ENCODE peak calls at places on chromosome 1, in five cellular contexts. O is WTC11, K is AG04449, R is heart left ventricle, Z is breast epithelium. H is an unnamed sample.

GRCh38 chr1:3772715-3773571 is at the start of gene SMIM1:
- DNase-seq in O (no peak), K (no peak), R (no peak), Z (no peak), H (peak; percentile 64)

GRCh38 chr1:87167855-87168630 is 160.6 kb upstream of the LMO4 start:
- DNase-seq in O (no peak), K (no peak), R (no peak), Z (no peak), H (no peak)

GRCh38 chr1:41516168-41516961 is 31.9 kb upstream of the EDN2 start:
- DNase-seq in O (peak; percentile 90), K (no peak), R (peak; percentile 94), Z (peak; percentile 91), H (peak; percentile 94)

GRCh38 chr1:231274119-231274825 is 33.3 kb downstream of the GNPAT start:
- DNase-seq in O (no peak), K (no peak), R (no peak), Z (no peak), H (no peak)

GRCh38 chr1:40049745-40050144 is 9.2 kb downstream of the CAP1 start:
- DNase-seq in O (no peak), K (no peak), R (no peak), Z (no peak), H (no peak)

GRCh38 chr1:54407957-54408700 is 1.9 kb upstream of the SSBP3 start:
- DNase-seq in O (no peak), K (peak; percentile 65), R (no peak), Z (no peak), H (no peak)

GRCh38 chr1:240055978-240056772 is 35.5 kb upstream of the FMN2 start:
- DNase-seq in O (no peak), K (no peak), R (no peak), Z (no peak), H (no peak)

GRCh38 chr1:20125091-20125490 is 5.8 kb upstream of the PLA2G2D start:
- DNase-seq in O (no peak), K (no peak), R (no peak), Z (no peak), H (no peak)

GRCh38 chr1:9281907-9282306 is 10.8 kb upstream of the SPSB1 start:
- DNase-seq in O (no peak), K (no peak), R (peak; percentile 42), Z (no peak), H (peak; percentile 35)

GRCh38 chr1:44010935-44011610 is 19.7 kb downstream of the CCDC24 start:
- DNase-seq in O (no peak), K (no peak), R (no peak), Z (no peak), H (no peak)

GRCh38 chr1:181103404-181103803 is 14.9 kb downstream of the IER5 start:
- DNase-seq in O (no peak), K (no peak), R (no peak), Z (no peak), H (no peak)

GRCh38 chr1:185284106-185284505 is 32.9 kb downstream of the IVNS1ABP start:
- DNase-seq in O (no peak), K (no peak), R (no peak), Z (no peak), H (no peak)

GRCh38 chr1:217921126-217921900 is 290.2 kb downstream of the SPATA17 start:
- DNase-seq in O (no peak), K (no peak), R (no peak), Z (no peak), H (no peak)

GRCh38 chr1:217919683-217920502 is 288.7 kb downstream of the SPATA17 start:
- DNase-seq in O (no peak), K (no peak), R (no peak), Z (no peak), H (no peak)

GRCh38 chr1:217911908-217912307 is 280.8 kb downstream of the SPATA17 start:
- DNase-seq in O (peak; percentile 54), K (no peak), R (no peak), Z (no peak), H (no peak)

GRCh38 chr1:217917277-217917887 is 286.2 kb downstream of the SPATA17 start:
- DNase-seq in O (no peak), K (no peak), R (no peak), Z (no peak), H (peak; percentile 5)
- TF ChIP-seq CTCF in O (no peak), K (no peak), R (no peak), Z (no peak), H (no peak)

DNA sequence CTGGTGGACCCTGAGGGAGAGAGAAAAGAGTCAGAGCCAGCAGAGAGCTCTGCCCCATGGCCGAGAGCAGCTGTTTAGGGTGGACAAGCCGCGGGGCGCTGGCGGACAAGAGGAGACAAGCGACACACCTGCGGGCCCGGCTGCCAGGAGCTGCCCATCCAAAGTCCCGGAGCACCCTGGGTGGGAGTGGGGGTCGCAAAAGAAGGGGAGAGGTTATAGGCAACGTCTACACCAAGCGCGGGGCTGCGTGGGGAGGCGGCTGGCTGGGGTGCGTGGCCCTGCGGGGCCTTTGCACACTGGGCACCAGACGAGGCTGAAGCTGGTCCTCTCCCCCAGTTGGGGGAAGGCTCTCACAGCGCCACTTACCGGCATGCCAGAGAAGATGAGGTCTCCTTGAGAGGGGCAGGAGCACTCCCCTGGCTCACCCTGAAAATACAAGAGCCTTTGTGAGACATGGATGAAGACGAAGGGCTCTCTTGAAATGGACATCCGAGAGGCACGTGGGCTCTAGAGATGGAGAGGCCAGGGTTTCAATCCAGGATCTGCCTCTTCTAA is 24.1 kb downstream of the COL16A1 start:
- DNase-seq in O (no peak), K (no peak), R (no peak), Z (no peak), H (no peak)
- TF ChIP-seq CTCF in O (no peak), K (no peak), R (no peak), Z (no peak), H (no peak)

GRCh38 chr1:165988275-165988674 is 160.9 kb downstream of the UCK2 start:
- DNase-seq in O (no peak), K (no peak), R (no peak), Z (no peak), H (no peak)
- TF ChIP-seq CTCF in O (no peak), K (no peak), R (no peak), Z (no peak), H (no peak)

DNA sequence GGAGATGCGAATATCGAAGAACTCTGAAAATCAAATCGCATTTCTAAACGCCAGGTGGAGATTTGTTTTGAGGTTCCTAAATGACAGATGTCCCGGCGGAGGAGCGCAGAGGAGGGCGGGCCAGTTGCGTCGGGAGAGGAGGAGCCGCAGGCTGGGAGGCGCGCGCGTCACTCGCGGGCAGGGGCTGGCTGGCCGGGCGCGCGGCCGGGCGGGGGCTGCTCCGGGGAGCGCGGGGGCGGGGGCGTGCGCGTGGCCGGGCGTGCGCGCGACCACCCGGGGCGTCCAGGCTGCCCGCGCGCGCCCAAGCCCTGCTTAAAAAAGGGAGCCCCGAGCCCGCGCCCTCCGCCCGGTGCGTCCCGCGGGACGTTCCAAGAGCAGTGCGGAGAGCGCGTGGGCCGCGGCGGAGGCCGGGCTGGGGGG is 47.3 kb downstream of the H3-3A start:
- DNase-seq in O (peak; percentile 83), K (no peak), R (peak; percentile 93), Z (peak; percentile 87), H (peak; percentile 87)
- TF ChIP-seq CTCF in O (no peak), K (no peak), R (peak; percentile 19), Z (no peak), H (no peak)

GRCh38 chr1:197910120-197911110 is 6.8 kb upstream of the LHX9 start:
- DNase-seq in O (no peak), K (no peak), R (no peak), Z (no peak), H (no peak)

GRCh38 chr1:197909346-197909745 is 6.9 kb downstream of the C1orf53 start:
- DNase-seq in O (no peak), K (no peak), R (no peak), Z (no peak), H (no peak)

GRCh38 chr1:197907846-197908616 is 5.6 kb downstream of the C1orf53 start:
- DNase-seq in O (no peak), K (no peak), R (no peak), Z (no peak), H (no peak)

GRCh38 chr1:197911172-197911856 is 5.9 kb upstream of the LHX9 start:
- DNase-seq in O (peak; percentile 60), K (no peak), R (no peak), Z (no peak), H (no peak)

DNA sequence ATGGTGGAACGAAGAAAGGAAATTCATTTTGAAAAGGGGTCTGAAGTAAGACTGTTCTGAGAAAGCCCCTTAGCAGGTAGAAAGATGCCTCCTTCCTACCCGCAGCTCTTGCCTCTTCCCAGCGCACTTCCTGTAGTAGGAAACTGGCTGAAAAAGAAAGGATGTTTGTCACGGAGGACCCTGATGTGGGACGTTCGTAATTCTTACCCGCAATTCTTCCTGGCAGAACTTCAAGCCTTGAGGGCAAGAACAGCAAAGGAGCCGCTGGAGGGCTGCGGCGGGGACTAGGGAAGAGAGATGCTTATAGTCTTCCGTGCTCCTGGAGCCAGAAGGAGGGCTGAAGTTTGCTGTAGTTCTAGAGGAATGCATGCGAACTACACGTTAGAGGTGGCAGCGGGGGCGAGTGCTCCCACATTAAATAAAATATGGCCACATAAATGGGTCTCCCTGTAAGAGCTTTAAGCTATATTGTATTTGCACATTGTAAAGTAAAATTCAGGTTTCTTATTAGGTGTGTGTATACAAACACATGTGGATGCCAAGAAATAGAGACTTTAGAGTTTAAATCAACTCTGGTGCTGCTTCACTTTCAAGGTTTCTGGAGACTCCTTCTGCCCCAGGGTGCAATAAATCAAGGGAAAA is 6.4 kb downstream of the C1orf53 start:
- DNase-seq in O (no peak), K (no peak), R (no peak), Z (no peak), H (no peak)
- TF ChIP-seq CTCF in O (no peak), K (no peak), R (no peak), Z (no peak), H (no peak)

GRCh38 chr1:154334647-154335350 is 9.5 kb downstream of the ATP8B2 start:
- DNase-seq in O (peak; percentile 86), K (no peak), R (peak; percentile 91), Z (peak; percentile 84), H (peak; percentile 94)

GRCh38 chr1:154337253-154337894 is 12.0 kb downstream of the ATP8B2 start:
- DNase-seq in O (no peak), K (no peak), R (no peak), Z (no peak), H (no peak)

GRCh38 chr1:154330669-154331068 is 5.3 kb downstream of the ATP8B2 start:
- DNase-seq in O (no peak), K (no peak), R (no peak), Z (no peak), H (no peak)

GRCh38 chr1:154338875-154339274 is 13.6 kb downstream of the ATP8B2 start:
- DNase-seq in O (no peak), K (no peak), R (no peak), Z (no peak), H (no peak)

DNA sequence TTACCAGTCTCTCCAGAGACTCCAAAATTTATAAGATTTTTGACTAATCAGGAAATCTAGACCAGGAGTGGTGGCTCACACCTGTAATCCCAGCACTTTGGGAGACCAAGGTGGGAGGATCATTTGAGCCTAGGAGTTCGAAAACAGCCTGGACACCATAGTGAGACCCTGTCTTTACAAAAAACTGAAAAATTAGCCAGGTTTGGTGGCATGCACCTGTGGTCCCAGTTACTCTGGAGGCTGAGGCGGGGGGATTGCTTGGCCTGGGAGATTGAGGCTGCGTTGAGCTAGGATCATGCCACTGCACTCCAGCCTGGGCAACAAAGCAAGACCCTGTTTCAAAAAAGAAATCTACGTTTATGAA is 10.0 kb downstream of the ATP8B2 start:
- DNase-seq in O (no peak), K (no peak), R (no peak), Z (no peak), H (no peak)
- TF ChIP-seq CTCF in O (no peak), K (no peak), R (no peak), Z (no peak), H (no peak)

GRCh38 chr1:89599332-89599630 is 33.6 kb upstream of the LRRC8C start:
- DNase-seq in O (no peak), K (no peak), R (no peak), Z (no peak), H (no peak)
- TF ChIP-seq CTCF in O (peak; percentile 0), K (no peak), R (no peak), Z (peak; percentile 3), H (no peak)

GRCh38 chr1:109426278-109427170 is at the start of gene PSMA5:
- DNase-seq in O (peak; percentile 93), K (peak; percentile 97), R (peak; percentile 96), Z (peak; percentile 97), H (peak; percentile 98)
- TF ChIP-seq CTCF in O (no peak), K (no peak), R (no peak), Z (no peak), H (peak; percentile 10)

H was measured in thyroid gland.